ENCODE peak calls at places on chromosomes 4 and X, in seven cellular contexts. S, Z, V, L, T, X and P are unnamed samples. For H3K4me1, the result is how much of the 10 kb centered on the place peaks cover.

GRCh38 chr4:2163311-2163821 is 78.6 kb downstream of the HAUS3 start:
- DNase-seq in S (no peak), Z (no peak), V (no peak), L (no peak), T (no peak), X (no peak), P (no peak)

GRCh38 chr4:77193511-77194236 is 36.7 kb downstream of the CCNG2 start:
- DNase-seq in S (peak), Z (no peak), V (peak), L (peak), T (peak), X (peak), P (peak)

GRCh38 chrX:85024044-85024443 is 20.4 kb downstream of the APOOL start:
- DNase-seq in S (no peak), Z (no peak), V (no peak), L (no peak), T (no peak), X (no peak), P (no peak)

GRCh38 chr4:75718529-75718928 is 5.8 kb upstream of the USO1 start:
- DNase-seq in S (no peak), Z (peak), V (no peak), L (no peak), T (no peak), X (no peak), P (no peak)

GRCh38 chrX:489805-490204 is 103.1 kb upstream of the PPP2R3B start:
- DNase-seq in S (peak), Z (no peak), V (no peak), L (no peak), T (no peak), X (no peak), P (no peak)

GRCh38 chr4:173333658-173334084 is 487 bp downstream of the HMGB2 start:
- DNase-seq in S (peak), Z (peak), V (no peak), L (no peak), T (peak), X (peak), P (no peak)

GRCh38 chr4:1327526-1328266 is 19.3 kb upstream of the UVSSA start:
- DNase-seq in S (peak), Z (no peak), V (no peak), L (no peak), T (no peak), X (no peak), P (no peak)

GRCh38 chr4:53713296-53713695 is 122.0 kb upstream of the LNX1 start:
- DNase-seq in S (no peak), Z (no peak), V (no peak), L (no peak), T (no peak), X (no peak), P (no peak)

GRCh38 chr4:142846729-142847606 is 867 bp upstream of the INPP4B start:
- DNase-seq in S (peak), Z (peak), V (peak), L (peak), T (peak), X (peak), P (peak)

GRCh38 chrX:119496521-119496829 is 28.2 kb downstream of the SLC25A5 start:
- DNase-seq in S (no peak), Z (peak), V (no peak), L (no peak), T (no peak), X (no peak), P (no peak)

DNA sequence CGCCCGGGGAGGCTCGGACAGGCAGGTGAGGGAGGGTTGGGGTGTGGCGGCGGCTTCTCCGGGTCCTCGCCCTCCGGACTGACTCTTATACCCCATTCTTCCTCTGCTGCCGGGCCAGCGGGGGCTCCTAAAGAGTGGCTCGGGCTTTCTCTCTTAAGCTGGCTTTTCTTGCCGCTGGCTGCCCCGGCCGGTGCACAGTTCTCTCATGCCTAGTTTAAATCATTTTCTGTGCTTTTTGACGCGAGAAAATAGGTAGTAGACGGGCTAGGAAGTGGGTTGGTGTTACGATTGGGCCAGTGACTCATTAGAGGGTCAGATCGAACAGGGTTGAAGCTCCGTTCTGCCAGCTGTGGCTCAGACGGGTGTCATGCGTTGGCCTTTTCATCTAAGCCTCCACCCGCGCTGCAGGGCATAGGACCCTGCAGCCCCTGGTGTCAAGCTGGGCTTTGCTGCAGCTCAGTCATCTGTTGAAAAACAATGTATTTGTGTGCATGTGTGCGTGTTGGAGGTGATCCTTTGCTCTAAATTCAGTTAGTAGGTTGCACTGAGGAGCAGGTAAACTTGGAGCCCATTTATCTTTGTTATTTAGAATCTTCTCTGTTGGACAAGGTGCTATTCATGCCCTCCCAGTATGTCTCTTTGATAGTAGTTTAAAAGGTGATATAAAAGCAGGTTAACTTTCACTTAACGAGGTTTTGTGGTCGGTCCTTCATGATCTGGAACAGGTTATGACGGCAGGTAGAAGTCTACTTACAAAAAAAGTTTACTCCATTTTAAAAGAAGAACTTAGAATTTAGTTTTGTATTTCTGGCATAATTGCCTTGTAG is 792 bp downstream of the BMP2K start:
- DNase-seq in S (peak), Z (peak), V (peak), L (peak), T (peak), X (peak), P (peak)
- H3K4me1 ChIP-seq in S (half or more), Z (under half), V (under half), L (under half), T (under half), X (under half), P (under half)

GRCh38 chr4:82753725-82754410 is 44.7 kb downstream of the SCD5 start:
- DNase-seq in S (peak), Z (no peak), V (no peak), L (no peak), T (no peak), X (no peak), P (no peak)
- H3K27ac ChIP-seq in S (no peak), Z (no peak), V (no peak), L (peak), T (no peak), X (no peak), P (no peak)

GRCh38 chrX:86154586-86154985 is 6.3 kb downstream of the DACH2 start:
- DNase-seq in S (no peak), Z (no peak), V (no peak), L (no peak), T (no peak), X (no peak), P (no peak)

GRCh38 chrX:86146102-86146501 is 2.1 kb upstream of the DACH2 start:
- DNase-seq in S (no peak), Z (no peak), V (no peak), L (no peak), T (no peak), X (no peak), P (no peak)

GRCh38 chrX:86149089-86149488 is 838 bp downstream of the DACH2 start:
- DNase-seq in S (no peak), Z (no peak), V (no peak), L (no peak), T (no peak), X (no peak), P (no peak)

GRCh38 chrX:86148024-86148511 is at the start of gene DACH2:
- DNase-seq in S (peak), Z (peak), V (peak), L (peak), T (peak), X (peak), P (peak)

DNA sequence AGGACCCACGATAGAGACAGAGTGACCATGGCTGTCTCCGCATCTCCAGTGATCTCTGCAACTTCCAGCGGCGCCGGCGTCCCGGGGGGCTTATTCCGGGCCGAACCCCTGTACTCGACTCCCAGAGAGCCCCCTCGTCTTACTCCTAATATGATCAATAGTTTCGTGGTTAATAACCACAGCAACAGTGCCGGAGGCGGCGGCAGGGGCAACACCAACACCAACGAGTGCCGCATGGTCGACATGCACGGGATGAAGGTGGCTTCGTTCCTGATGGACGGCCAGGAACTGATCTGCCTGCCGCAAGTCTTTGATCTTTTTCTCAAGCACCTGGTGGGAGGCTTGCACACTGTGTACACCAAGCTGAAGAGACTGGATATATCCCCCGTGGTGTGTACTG is 343 bp downstream of the DACH2 start:
- DNase-seq in S (peak), Z (no peak), V (no peak), L (no peak), T (peak), X (no peak), P (no peak)
- H3K4me3 ChIP-seq in S (peak), Z (peak), V (no peak), L (peak), T (peak), X (no peak), P (no peak)

DNA sequence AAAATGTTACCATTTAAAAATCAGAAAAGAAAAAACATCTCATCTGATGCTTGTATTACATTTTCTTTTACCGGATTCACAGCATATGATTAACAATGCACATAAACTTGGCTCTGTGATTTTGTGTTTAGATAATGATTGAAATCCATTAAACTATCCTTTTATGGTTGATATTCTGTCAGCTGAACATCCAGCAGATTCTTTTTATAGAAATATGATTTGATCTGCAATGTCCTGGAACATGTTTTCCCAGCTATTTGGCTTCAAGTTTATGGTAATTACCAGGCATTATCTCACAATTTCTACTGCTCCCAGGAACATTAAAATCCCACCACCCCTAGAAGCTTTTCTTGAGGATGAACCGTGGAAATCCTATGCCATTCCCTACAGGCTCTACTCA is 205.7 kb upstream of the TET2 start:
- DNase-seq in S (no peak), Z (no peak), V (no peak), L (no peak), T (no peak), X (no peak), P (no peak)
- H3K4me1 ChIP-seq in S (under half), Z (under half), V (under half), L (under half), T (under half), X (under half), P (under half)

GRCh38 chr4:145492376-145492775 is 10.7 kb downstream of the SMAD1 start:
- DNase-seq in S (no peak), Z (no peak), V (no peak), L (no peak), T (no peak), X (no peak), P (no peak)
- H3K27ac ChIP-seq in S (no peak), Z (no peak), V (no peak), L (no peak), T (no peak), X (no peak), P (no peak)

GRCh38 chr4:4572821-4573220 is 31.0 kb upstream of the STX18 start:
- DNase-seq in S (no peak), Z (no peak), V (no peak), L (no peak), T (no peak), X (no peak), P (no peak)

GRCh38 chr4:4574052-4574451 is 32.2 kb upstream of the STX18 start:
- DNase-seq in S (no peak), Z (no peak), V (no peak), L (no peak), T (no peak), X (no peak), P (no peak)

GRCh38 chr4:4574792-4575191 is 32.9 kb upstream of the STX18 start:
- DNase-seq in S (no peak), Z (peak), V (peak), L (no peak), T (peak), X (peak), P (peak)

GRCh38 chr4:4577359-4577875 is 35.6 kb upstream of the STX18 start:
- DNase-seq in S (no peak), Z (no peak), V (no peak), L (no peak), T (no peak), X (no peak), P (no peak)

GRCh38 chr4:4575284-4576211 is 33.7 kb upstream of the STX18 start:
- DNase-seq in S (peak), Z (peak), V (peak), L (peak), T (peak), X (peak), P (peak)
- H3K4me3 ChIP-seq in S (peak), Z (peak), V (peak), L (peak), T (peak), X (peak), P (peak)

GRCh38 chr4:184420402-184420801 is 53.9 kb downstream of the IRF2 start:
- DNase-seq in S (no peak), Z (no peak), V (no peak), L (no peak), T (no peak), X (no peak), P (no peak)

GRCh38 chr4:184421558-184422155 is 52.7 kb downstream of the IRF2 start:
- DNase-seq in S (no peak), Z (no peak), V (no peak), L (no peak), T (no peak), X (no peak), P (no peak)

GRCh38 chr4:184419976-184420375 is 54.4 kb downstream of the IRF2 start:
- DNase-seq in S (no peak), Z (no peak), V (no peak), L (no peak), T (no peak), X (no peak), P (no peak)

GRCh38 chr4:184422378-184422777 is 52.0 kb downstream of the IRF2 start:
- DNase-seq in S (no peak), Z (no peak), V (no peak), L (no peak), T (no peak), X (no peak), P (no peak)

GRCh38 chr4:184420881-184421416 is 53.4 kb downstream of the IRF2 start:
- DNase-seq in S (no peak), Z (no peak), V (no peak), L (no peak), T (peak), X (no peak), P (no peak)
- H3K4me1 ChIP-seq in S (half or more), Z (under half), V (half or more), L (under half), T (under half), X (under half), P (half or more)

GRCh38 chrX:14915596-14915995 is 42.4 kb downstream of the MOSPD2 start:
- DNase-seq in S (no peak), Z (peak), V (no peak), L (no peak), T (no peak), X (no peak), P (no peak)
- H3K27ac ChIP-seq in S (no peak), Z (peak), V (no peak), L (no peak), T (no peak), X (no peak), P (no peak)

GRCh38 chr4:12270546-12270945 is 841.9 kb upstream of the HS3ST1 start:
- DNase-seq in S (no peak), Z (no peak), V (no peak), L (no peak), T (no peak), X (no peak), P (no peak)
- H3K4me3 ChIP-seq in S (no peak), Z (no peak), V (no peak), L (no peak), T (no peak), X (no peak), P (no peak)

GRCh38 chr4:48191758-48192157 is 57.7 kb upstream of the TXK start:
- DNase-seq in S (no peak), Z (no peak), V (no peak), L (no peak), T (no peak), X (no peak), P (no peak)

GRCh38 chr4:48194986-48195773 is 61.1 kb upstream of the TXK start:
- DNase-seq in S (no peak), Z (no peak), V (no peak), L (no peak), T (no peak), X (no peak), P (no peak)

GRCh38 chr4:48190839-48191238 is 56.8 kb upstream of the TXK start:
- DNase-seq in S (no peak), Z (no peak), V (no peak), L (no peak), T (no peak), X (no peak), P (no peak)

GRCh38 chr4:48193921-48194320 is 59.9 kb upstream of the TXK start:
- DNase-seq in S (no peak), Z (no peak), V (no peak), L (no peak), T (no peak), X (no peak), P (no peak)

GRCh38 chr4:48193096-48193836 is 59.2 kb upstream of the TXK start:
- DNase-seq in S (no peak), Z (no peak), V (no peak), L (no peak), T (no peak), X (no peak), P (no peak)
- H3K4me1 ChIP-seq in S (under half), Z (under half), V (under half), L (under half), T (under half), X (under half), P (under half)